ENCODE peak calls at places on chromosomes 4 and X, in ten cellular contexts. R is transverse colon, U is tibial nerve, P is ovary, F is K562, T is H1, C is GM12878, A is esophagus muscularis mucosa, V is HepG2, N is stomach. Q is an unnamed sample.
A peak's percentile ranks its signal among the peaks of the same experiment; 100 is the strongest.

GRCh38 chr4:186728631-186729271 is 5.1 kb upstream of the FAT1 start:
- DNase-seq in R (no peak), U (no peak), P (no peak), F (no peak), T (no peak), C (no peak), A (peak; percentile 70), V (peak; percentile 86), N (no peak), Q (no peak)

GRCh38 chr4:6749340-6750171 is 33.0 kb upstream of the KIAA0232 start:
- DNase-seq in R (peak; percentile 91), U (peak; percentile 76), P (no peak), F (peak; percentile 44), T (no peak), C (no peak), A (no peak), V (peak; percentile 91), N (peak; percentile 85), Q (peak; percentile 75)

GRCh38 chrX:82362550-82362949 is 1145.5 kb upstream of the POU3F4 start:
- DNase-seq in R (no peak), U (no peak), P (no peak), F (no peak), T (no peak), C (no peak), A (no peak), V (no peak), N (no peak), Q (no peak)

GRCh38 chr4:121721700-121722099 is 24.9 kb upstream of the ANXA5 start:
- DNase-seq in R (no peak), U (no peak), P (no peak), F (no peak), T (no peak), C (no peak), A (no peak), V (no peak), N (no peak), Q (no peak)

GRCh38 chr4:68748181-68748981 is 67.4 kb upstream of the UGT2B10 start:
- DNase-seq in R (no peak), U (no peak), P (no peak), F (no peak), T (no peak), C (no peak), A (no peak), V (no peak), N (no peak), Q (no peak)

GRCh38 chr4:139817657-139818452 is 152.2 kb downstream of the MGST2 start:
- DNase-seq in R (no peak), U (no peak), P (no peak), F (no peak), T (no peak), C (no peak), A (no peak), V (no peak), N (no peak), Q (no peak)

GRCh38 chr4:1939664-1940509 is 68.7 kb downstream of the NSD2 start:
- DNase-seq in R (no peak), U (no peak), P (no peak), F (no peak), T (no peak), C (no peak), A (no peak), V (peak; percentile 9), N (peak; percentile 52), Q (no peak)

GRCh38 chrX:122303761-122304160 is 880.3 kb upstream of the GRIA3 start:
- DNase-seq in R (no peak), U (no peak), P (no peak), F (no peak), T (no peak), C (no peak), A (no peak), V (no peak), N (no peak), Q (no peak)

GRCh38 chr4:143616771-143617170 is 83.7 kb downstream of the FREM3 start:
- DNase-seq in R (no peak), U (no peak), P (no peak), F (peak; percentile 2), T (no peak), C (peak; percentile 48), A (no peak), V (no peak), N (no peak), Q (no peak)

GRCh38 chrX:104166735-104167436 is 633 bp downstream of the FAM199X start:
- DNase-seq in R (no peak), U (no peak), P (peak; percentile 45), F (peak; percentile 25), T (no peak), C (no peak), A (no peak), V (no peak), N (no peak), Q (peak; percentile 64)

GRCh38 chrX:104193485-104193884 is 27.2 kb downstream of the FAM199X start:
- DNase-seq in R (no peak), U (no peak), P (no peak), F (no peak), T (no peak), C (no peak), A (no peak), V (no peak), N (no peak), Q (no peak)

GRCh38 chr4:27186710-27187109 is 326.1 kb downstream of the STIM2 start:
- DNase-seq in R (no peak), U (no peak), P (no peak), F (no peak), T (no peak), C (no peak), A (no peak), V (no peak), N (no peak), Q (no peak)

GRCh38 chr4:56821394-56822263 is at the start of gene SPINK2:
- DNase-seq in R (peak; percentile 63), U (no peak), P (no peak), F (peak; percentile 45), T (peak; percentile 84), C (no peak), A (no peak), V (no peak), N (peak; percentile 51), Q (no peak)

GRCh38 chrX:54826598-54826997 is 19.1 kb downstream of the MAGED2 start:
- DNase-seq in R (no peak), U (no peak), P (no peak), F (no peak), T (no peak), C (no peak), A (no peak), V (no peak), N (no peak), Q (no peak)

GRCh38 chr4:37132351-37132989 is 112.1 kb upstream of the NWD2 start:
- DNase-seq in R (no peak), U (no peak), P (no peak), F (peak; percentile 2), T (no peak), C (no peak), A (no peak), V (no peak), N (no peak), Q (no peak)

GRCh38 chr4:39274503-39274902 is 91.7 kb downstream of the RFC1 start:
- DNase-seq in R (no peak), U (no peak), P (no peak), F (no peak), T (no peak), C (no peak), A (peak; percentile 62), V (peak; percentile 77), N (no peak), Q (no peak)
- H3K36me3 ChIP-seq in R (peaks cover 11% of the 10 kb centered on the region), U (peaks cover 99% of the 10 kb centered on the region), P (no peaks in the 10 kb centered on the region), F (no peaks in the 10 kb centered on the region), T (peaks cover 4% of the 10 kb centered on the region), C (no peaks in the 10 kb centered on the region), A (peaks cover 61% of the 10 kb centered on the region), V (peaks cover 20% of the 10 kb centered on the region), N (peaks cover 99% of the 10 kb centered on the region), Q (peaks cover 4% of the 10 kb centered on the region)

GRCh38 chr4:10806993-10807645 is 122.6 kb upstream of the CLNK start:
- DNase-seq in R (no peak), U (no peak), P (no peak), F (no peak), T (no peak), C (no peak), A (no peak), V (no peak), N (no peak), Q (no peak)
- TF ChIP-seq EP300 in R (no peak), U (no peak), P (no peak), F (no peak), T (no peak), C (no peak), A (no peak), V (no peak), N (no peak), Q (no peak)

GRCh38 chr4:98285676-98286075 is 24.5 kb downstream of the RAP1GDS1 start:
- DNase-seq in R (no peak), U (no peak), P (no peak), F (no peak), T (no peak), C (no peak), A (no peak), V (no peak), N (no peak), Q (no peak)
- TF ChIP-seq POLR2A in R (no peak), U (no peak), P (no peak), F (no peak), T (no peak), C (no peak), A (no peak), V (no peak), N (no peak), Q (no peak)

GRCh38 chr4:112276113-112276512 is 9.6 kb downstream of the TIFA start:
- DNase-seq in R (no peak), U (no peak), P (no peak), F (no peak), T (no peak), C (no peak), A (no peak), V (no peak), N (no peak), Q (no peak)
- H3K36me3 ChIP-seq in R (no peaks in the 10 kb centered on the region), U (peaks cover 10% of the 10 kb centered on the region), P (no peaks in the 10 kb centered on the region), F (peaks cover 11% of the 10 kb centered on the region), T (no peaks in the 10 kb centered on the region), C (peaks cover 25% of the 10 kb centered on the region), A (no peaks in the 10 kb centered on the region), V (peaks cover 3% of the 10 kb centered on the region), N (peaks cover 35% of the 10 kb centered on the region), Q (no peaks in the 10 kb centered on the region)

GRCh38 chr4:183366436-183366835 is 44.2 kb upstream of the CLDN24 start:
- DNase-seq in R (no peak), U (no peak), P (no peak), F (no peak), T (no peak), C (no peak), A (no peak), V (no peak), N (no peak), Q (no peak)

GRCh38 chr4:183362036-183362435 is 39.8 kb upstream of the CLDN24 start:
- DNase-seq in R (no peak), U (no peak), P (no peak), F (no peak), T (no peak), C (no peak), A (no peak), V (no peak), N (no peak), Q (no peak)

GRCh38 chr4:183364025-183364424 is 41.8 kb upstream of the CLDN24 start:
- DNase-seq in R (no peak), U (no peak), P (no peak), F (no peak), T (no peak), C (no peak), A (no peak), V (no peak), N (no peak), Q (no peak)

GRCh38 chr4:183360161-183360919 is 38.1 kb upstream of the CLDN24 start:
- DNase-seq in R (no peak), U (no peak), P (no peak), F (peak; percentile 34), T (no peak), C (no peak), A (no peak), V (no peak), N (no peak), Q (no peak)

GRCh38 chr4:183362916-183363542 is 40.8 kb upstream of the CLDN24 start:
- DNase-seq in R (no peak), U (no peak), P (no peak), F (peak; percentile 31), T (no peak), C (no peak), A (no peak), V (peak; percentile 14), N (no peak), Q (no peak)
- TF ChIP-seq EP300 in R (no peak), U (no peak), P (no peak), F (no peak), T (no peak), C (no peak), A (no peak), V (no peak), N (no peak), Q (no peak)